ENCODE peak calls at places on chromosomes 12 and 14, in seven cellular contexts. A is IMR-90, X is GM13977, Y is astrocyte of the spinal cord, Q is aorta, O is EL, S is thoracic aorta. J is an unnamed sample.

GRCh38 chr14:100383727-100384158 is 60.6 kb downstream of the SLC25A47 start:
- DNase-seq in A (peak), X (peak), Y (no peak), Q (peak), O (peak), S (no peak), J (no peak)

GRCh38 chr14:59055439-59056045 is 132.9 kb upstream of the DAAM1 start:
- DNase-seq in A (peak), X (peak), Y (peak), Q (no peak), O (peak), S (no peak), J (peak)

GRCh38 chr12:75660805-75661404 is 149.5 kb upstream of the KRR1 start:
- DNase-seq in A (peak), X (no peak), Y (peak), Q (no peak), O (peak), S (no peak), J (no peak)

GRCh38 chr14:75781096-75781495 is 120.0 kb downstream of the TTLL5 start:
- DNase-seq in A (no peak), X (no peak), Y (no peak), Q (no peak), O (no peak), S (no peak), J (no peak)

GRCh38 chr12:64318605-64319004 is 72.0 kb downstream of the C12orf56 start:
- DNase-seq in A (peak), X (peak), Y (peak), Q (no peak), O (peak), S (no peak), J (no peak)

GRCh38 chr14:22691171-22691570 is 47.0 kb upstream of the OR6J1 start:
- DNase-seq in A (peak), X (no peak), Y (peak), Q (no peak), O (peak), S (no peak), J (no peak)

GRCh38 chr14:68109132-68109531 is 289.6 kb downstream of the RAD51B start:
- DNase-seq in A (peak), X (no peak), Y (no peak), Q (no peak), O (peak), S (no peak), J (peak)

GRCh38 chr12:106138646-106139421 is at the start of gene NUAK1:
- DNase-seq in A (peak), X (peak), Y (peak), Q (peak), O (peak), S (no peak), J (no peak)

GRCh38 chr12:90245396-90245795 is 536.8 kb upstream of the ATP2B1 start:
- DNase-seq in A (no peak), X (no peak), Y (no peak), Q (no peak), O (no peak), S (no peak), J (no peak)

GRCh38 chr12:12612403-12612802 is 727 bp downstream of the CREBL2 start:
- DNase-seq in A (peak), X (peak), Y (peak), Q (no peak), O (peak), S (no peak), J (peak)

GRCh38 chr12:67720383-67720856 is 71.9 kb downstream of the DYRK2 start:
- DNase-seq in A (peak), X (no peak), Y (peak), Q (no peak), O (peak), S (no peak), J (peak)

J was measured in GM04504.